ENCODE peak calls at places on chromosomes 5 and 9, in four cellular contexts. One of them, this sample, is unnamed.

GRCh38 chr9:109098221-109098959 is 21.4 kb downstream of the TMEM245 start:
- DNase-seq in ACHN: no peak
- DNase-seq in GM20000: no peak
- DNase-seq in GDM1: no peak
- DNase-seq in this sample: no peak

GRCh38 chr9:134606951-134607733 is 34.5 kb upstream of the COL5A1 start:
- DNase-seq in GM20000: no peak
- DNase-seq in ACHN: no peak
- DNase-seq in GDM1: no peak
- DNase-seq in this sample: no peak

GRCh38 chr9:137029058-137029922 is 1.3 kb upstream of the ABCA2 start:
- DNase-seq in GM20000: peak
- DNase-seq in ACHN: peak
- DNase-seq in GDM1: peak
- DNase-seq in this sample: peak

GRCh38 chr9:134641989-134642384 is 384 bp downstream of the COL5A1 start:
- DNase-seq in GDM1: no peak
- DNase-seq in ACHN: no peak
- DNase-seq in GM20000: no peak
- DNase-seq in this sample: peak

GRCh38 chr5:79474416-79475173 is 39.3 kb downstream of the HOMER1 start:
- DNase-seq in GM20000: peak
- DNase-seq in GDM1: no peak
- DNase-seq in ACHN: no peak
- DNase-seq in this sample: no peak

GRCh38 chr9:131728961-131729360 is 10.9 kb downstream of the RAPGEF1 start:
- DNase-seq in GDM1: no peak
- DNase-seq in GM20000: no peak
- DNase-seq in ACHN: no peak
- DNase-seq in this sample: no peak

GRCh38 chr5:78534148-78535009 is 114.2 kb downstream of the LHFPL2 start:
- DNase-seq in GDM1: no peak
- DNase-seq in GM20000: no peak
- DNase-seq in ACHN: peak
- DNase-seq in this sample: no peak

GRCh38 chr9:98251554-98251953 is 3.9 kb downstream of the TBC1D2 start:
- DNase-seq in GDM1: no peak
- DNase-seq in ACHN: peak
- DNase-seq in GM20000: no peak
- DNase-seq in this sample: no peak

GRCh38 chr5:158609729-158610128 is 490.0 kb downstream of the EBF1 start:
- DNase-seq in GDM1: no peak
- DNase-seq in GM20000: no peak
- DNase-seq in ACHN: no peak
- DNase-seq in this sample: no peak